ENCODE peak calls at places on chromosomes 5 and 9, in five cellular contexts. One of them, this sample, is unnamed.

GRCh38 chr5:154311362-154311761 is 120.8 kb downstream of the GALNT10 start:
- DNase-seq in IMR-90: no peak
- DNase-seq in stimulated activated CD4-positive, alpha-beta T cell treated with anti-CD3 and anti-CD28 coated beads, TNF-alpha, amount 100 ng/mL, for 1 hour: no peak
- DNase-seq in fibroblast of mammary gland: no peak
- DNase-seq in cortex of kidney: no peak
- DNase-seq in this sample: no peak

GRCh38 chr9:98851730-98852462 is 44.4 kb downstream of the GALNT12 start:
- DNase-seq in IMR-90: peak
- DNase-seq in stimulated activated CD4-positive, alpha-beta T cell treated with anti-CD3 and anti-CD28 coated beads, TNF-alpha, amount 100 ng/mL, for 1 hour: no peak
- DNase-seq in fibroblast of mammary gland: no peak
- DNase-seq in cortex of kidney: no peak
- DNase-seq in this sample: no peak

GRCh38 chr9:121484659-121485446 is 14.8 kb downstream of the GGTA1 start:
- DNase-seq in IMR-90: no peak
- DNase-seq in stimulated activated CD4-positive, alpha-beta T cell treated with anti-CD3 and anti-CD28 coated beads, TNF-alpha, amount 100 ng/mL, for 1 hour: no peak
- DNase-seq in fibroblast of mammary gland: no peak
- DNase-seq in cortex of kidney: no peak
- DNase-seq in this sample: no peak

GRCh38 chr9:72856985-72857631 is 95.7 kb downstream of the ALDH1A1 start:
- DNase-seq in IMR-90: peak
- DNase-seq in stimulated activated CD4-positive, alpha-beta T cell treated with anti-CD3 and anti-CD28 coated beads, TNF-alpha, amount 100 ng/mL, for 1 hour: no peak
- DNase-seq in fibroblast of mammary gland: peak
- DNase-seq in cortex of kidney: no peak
- DNase-seq in this sample: peak

GRCh38 chr9:69028754-69029153 is 6.8 kb upstream of the FXN start:
- DNase-seq in IMR-90: no peak
- DNase-seq in stimulated activated CD4-positive, alpha-beta T cell treated with anti-CD3 and anti-CD28 coated beads, TNF-alpha, amount 100 ng/mL, for 1 hour: no peak
- DNase-seq in fibroblast of mammary gland: no peak
- DNase-seq in cortex of kidney: no peak
- DNase-seq in this sample: no peak

GRCh38 chr5:175321927-175322532 is 122.0 kb downstream of the DRD1 start:
- DNase-seq in IMR-90: peak
- DNase-seq in stimulated activated CD4-positive, alpha-beta T cell treated with anti-CD3 and anti-CD28 coated beads, TNF-alpha, amount 100 ng/mL, for 1 hour: no peak
- DNase-seq in fibroblast of mammary gland: peak
- DNase-seq in cortex of kidney: no peak
- DNase-seq in this sample: peak

GRCh38 chr9:87447547-87448432 is 49.9 kb upstream of the DAPK1 start:
- DNase-seq in IMR-90: no peak
- DNase-seq in stimulated activated CD4-positive, alpha-beta T cell treated with anti-CD3 and anti-CD28 coated beads, TNF-alpha, amount 100 ng/mL, for 1 hour: no peak
- DNase-seq in fibroblast of mammary gland: no peak
- DNase-seq in cortex of kidney: no peak
- DNase-seq in this sample: no peak

GRCh38 chr5:138065102-138065501 is 18.7 kb upstream of the WNT8A start:
- DNase-seq in IMR-90: no peak
- DNase-seq in stimulated activated CD4-positive, alpha-beta T cell treated with anti-CD3 and anti-CD28 coated beads, TNF-alpha, amount 100 ng/mL, for 1 hour: no peak
- DNase-seq in fibroblast of mammary gland: no peak
- DNase-seq in cortex of kidney: no peak
- DNase-seq in this sample: no peak

GRCh38 chr5:16987776-16988175 is 51.7 kb upstream of the MYO10 start:
- DNase-seq in IMR-90: no peak
- DNase-seq in stimulated activated CD4-positive, alpha-beta T cell treated with anti-CD3 and anti-CD28 coated beads, TNF-alpha, amount 100 ng/mL, for 1 hour: no peak
- DNase-seq in fibroblast of mammary gland: no peak
- DNase-seq in cortex of kidney: no peak
- DNase-seq in this sample: no peak

GRCh38 chr9:82584349-82584846 is 478.5 kb downstream of the RASEF start:
- DNase-seq in IMR-90: peak
- DNase-seq in stimulated activated CD4-positive, alpha-beta T cell treated with anti-CD3 and anti-CD28 coated beads, TNF-alpha, amount 100 ng/mL, for 1 hour: no peak
- DNase-seq in fibroblast of mammary gland: no peak
- DNase-seq in cortex of kidney: no peak
- DNase-seq in this sample: peak

GRCh38 chr5:13664377-13664776 is 280.1 kb downstream of the DNAH5 start:
- DNase-seq in IMR-90: peak
- DNase-seq in stimulated activated CD4-positive, alpha-beta T cell treated with anti-CD3 and anti-CD28 coated beads, TNF-alpha, amount 100 ng/mL, for 1 hour: no peak
- DNase-seq in fibroblast of mammary gland: peak
- DNase-seq in cortex of kidney: no peak
- DNase-seq in this sample: peak

GRCh38 chr9:103183569-103184191 is 188.5 kb downstream of the CYLC2 start:
- DNase-seq in IMR-90: no peak
- DNase-seq in stimulated activated CD4-positive, alpha-beta T cell treated with anti-CD3 and anti-CD28 coated beads, TNF-alpha, amount 100 ng/mL, for 1 hour: no peak
- DNase-seq in fibroblast of mammary gland: peak
- DNase-seq in cortex of kidney: no peak
- DNase-seq in this sample: no peak

GRCh38 chr9:93962041-93962440 is 6.9 kb upstream of the BARX1 start:
- DNase-seq in IMR-90: no peak
- DNase-seq in stimulated activated CD4-positive, alpha-beta T cell treated with anti-CD3 and anti-CD28 coated beads, TNF-alpha, amount 100 ng/mL, for 1 hour: no peak
- DNase-seq in fibroblast of mammary gland: peak
- DNase-seq in cortex of kidney: no peak
- DNase-seq in this sample: no peak

GRCh38 chr5:50767588-50767987 is 101.2 kb downstream of the PARP8 start:
- DNase-seq in IMR-90: peak
- DNase-seq in stimulated activated CD4-positive, alpha-beta T cell treated with anti-CD3 and anti-CD28 coated beads, TNF-alpha, amount 100 ng/mL, for 1 hour: no peak
- DNase-seq in fibroblast of mammary gland: peak
- DNase-seq in cortex of kidney: no peak
- DNase-seq in this sample: peak

GRCh38 chr5:683619-684481 is 9.3 kb downstream of the TPPP start:
- DNase-seq in IMR-90: no peak
- DNase-seq in stimulated activated CD4-positive, alpha-beta T cell treated with anti-CD3 and anti-CD28 coated beads, TNF-alpha, amount 100 ng/mL, for 1 hour: no peak
- DNase-seq in fibroblast of mammary gland: no peak
- DNase-seq in cortex of kidney: no peak
- DNase-seq in this sample: no peak

GRCh38 chr5:82467006-82467561 is 188.9 kb upstream of the RPS23 start:
- DNase-seq in IMR-90: no peak
- DNase-seq in stimulated activated CD4-positive, alpha-beta T cell treated with anti-CD3 and anti-CD28 coated beads, TNF-alpha, amount 100 ng/mL, for 1 hour: no peak
- DNase-seq in fibroblast of mammary gland: peak
- DNase-seq in cortex of kidney: no peak
- DNase-seq in this sample: peak

GRCh38 chr5:38478166-38478565 is 78.3 kb downstream of the LIFR start:
- DNase-seq in IMR-90: no peak
- DNase-seq in stimulated activated CD4-positive, alpha-beta T cell treated with anti-CD3 and anti-CD28 coated beads, TNF-alpha, amount 100 ng/mL, for 1 hour: no peak
- DNase-seq in fibroblast of mammary gland: no peak
- DNase-seq in cortex of kidney: no peak
- DNase-seq in this sample: no peak

GRCh38 chr5:35373196-35373696 is 143.0 kb upstream of the PRLR start:
- DNase-seq in IMR-90: no peak
- DNase-seq in stimulated activated CD4-positive, alpha-beta T cell treated with anti-CD3 and anti-CD28 coated beads, TNF-alpha, amount 100 ng/mL, for 1 hour: no peak
- DNase-seq in fibroblast of mammary gland: no peak
- DNase-seq in cortex of kidney: no peak
- DNase-seq in this sample: no peak

GRCh38 chr9:134494905-134495304 is 146.7 kb upstream of the COL5A1 start:
- DNase-seq in IMR-90: no peak
- DNase-seq in stimulated activated CD4-positive, alpha-beta T cell treated with anti-CD3 and anti-CD28 coated beads, TNF-alpha, amount 100 ng/mL, for 1 hour: no peak
- DNase-seq in fibroblast of mammary gland: no peak
- DNase-seq in cortex of kidney: no peak
- DNase-seq in this sample: no peak

GRCh38 chr5:87389635-87390034 is 23.1 kb downstream of the CCNH start:
- DNase-seq in IMR-90: no peak
- DNase-seq in stimulated activated CD4-positive, alpha-beta T cell treated with anti-CD3 and anti-CD28 coated beads, TNF-alpha, amount 100 ng/mL, for 1 hour: no peak
- DNase-seq in fibroblast of mammary gland: no peak
- DNase-seq in cortex of kidney: no peak
- DNase-seq in this sample: no peak

GRCh38 chr5:3080366-3080765 is 328.9 kb upstream of the IRX2 start:
- DNase-seq in IMR-90: no peak
- DNase-seq in stimulated activated CD4-positive, alpha-beta T cell treated with anti-CD3 and anti-CD28 coated beads, TNF-alpha, amount 100 ng/mL, for 1 hour: no peak
- DNase-seq in fibroblast of mammary gland: no peak
- DNase-seq in cortex of kidney: no peak
- DNase-seq in this sample: no peak